ENCODE peak calls at places on chromosome 5, in four cellular contexts. A is NCI-H2029, E is Peyer's patch, V is left cardiac atrium. B is an unnamed sample.
A peak's percentile ranks its signal among the peaks of the same experiment; 100 is the strongest.

GRCh38 chr5:126031989-126032716 is 391.1 kb upstream of the GRAMD2B start:
- DNase-seq in E (no peak), V (peak; percentile 74), A (peak; percentile 77), B (peak; percentile 72)

GRCh38 chr5:55535199-55535905 is 588 bp upstream of the PLPP1 start:
- DNase-seq in E (no peak), V (no peak), A (no peak), B (no peak)

GRCh38 chr5:55634204-55634785 is 77.8 kb downstream of the SLC38A9 start:
- DNase-seq in V (no peak), E (no peak), A (no peak), B (no peak)

GRCh38 chr5:96896285-96896711 is 20.0 kb downstream of the ERAP2 start:
- DNase-seq in E (no peak), V (no peak), A (no peak), B (no peak)

GRCh38 chr5:5306696-5307095 is 115.8 kb upstream of the ICE1 start:
- DNase-seq in E (no peak), V (no peak), A (no peak), B (no peak)

GRCh38 chr5:15748266-15748665 is 248.3 kb downstream of the FBXL7 start:
- DNase-seq in V (no peak), A (no peak), E (no peak), B (no peak)

GRCh38 chr5:42944989-42945388 is 95.1 kb downstream of the ANXA2R start:
- DNase-seq in A (no peak), V (no peak), E (no peak), B (no peak)

GRCh38 chr5:124678478-124678877 is 68.0 kb downstream of the ZNF608 start:
- DNase-seq in V (no peak), E (no peak), A (no peak), B (no peak)

GRCh38 chr5:141135030-141135717 is at the start of gene PCDHB5:
- DNase-seq in E (no peak), A (no peak), V (no peak), B (no peak)

GRCh38 chr5:157271740-157272271 is 5.9 kb downstream of the CYFIP2 start:
- DNase-seq in A (peak; percentile 71), E (no peak), V (no peak), B (no peak)

GRCh38 chr5:179772355-179772754 is 21.4 kb upstream of the LTC4S start:
- DNase-seq in E (no peak), A (no peak), V (no peak), B (no peak)

GRCh38 chr5:159899067-159900049 is 16.9 kb upstream of the ADRA1B start:
- DNase-seq in V (no peak), E (no peak), A (no peak), B (no peak)

GRCh38 chr5:95842955-95843544 is 20.5 kb upstream of the GLRX start:
- DNase-seq in V (peak; percentile 65), E (no peak), A (peak; percentile 69), B (no peak)

GRCh38 chr5:9408964-9409363 is 136.9 kb downstream of the SEMA5A start:
- DNase-seq in A (no peak), V (no peak), E (no peak), B (no peak)

GRCh38 chr5:22250528-22250927 is 602.6 kb downstream of the CDH12 start:
- DNase-seq in A (no peak), E (no peak), V (no peak), B (no peak)

GRCh38 chr5:151070449-151070848 is 10.4 kb downstream of the TNIP1 start:
- DNase-seq in A (no peak), V (no peak), E (no peak), B (no peak)

GRCh38 chr5:148381906-148382305 is 1.9 kb upstream of the FBXO38 start:
- DNase-seq in V (no peak), E (no peak), A (no peak), B (no peak)

GRCh38 chr5:177403826-177404640 is 3.6 kb upstream of the PFN3 start:
- DNase-seq in A (peak; percentile 68), V (peak; percentile 91), E (peak; percentile 91), B (peak; percentile 34)

GRCh38 chr5:76303917-76304316 is 99.2 kb upstream of the IQGAP2 start:
- DNase-seq in E (peak; percentile 78), A (peak; percentile 75), V (no peak), B (peak; percentile 82)

GRCh38 chr5:136038635-136039034 is 9.8 kb downstream of the TGFBI start:
- DNase-seq in A (no peak), E (no peak), V (no peak), B (no peak)

GRCh38 chr5:93336330-93337110 is 244.5 kb downstream of the NR2F1-AS1 start:
- DNase-seq in E (no peak), A (no peak), V (no peak), B (no peak)

GRCh38 chr5:6107675-6108539 is 270.4 kb downstream of the MED10 start:
- DNase-seq in V (no peak), E (no peak), A (no peak), B (no peak)

GRCh38 chr5:158484968-158485367 is 614.7 kb downstream of the EBF1 start:
- DNase-seq in V (peak; percentile 28), E (no peak), A (no peak), B (no peak)

GRCh38 chr5:40554794-40555193 is 124.9 kb upstream of the PTGER4 start:
- DNase-seq in A (no peak), V (no peak), E (peak; percentile 53), B (no peak)

GRCh38 chr5:175516933-175517823 is 38.8 kb downstream of the SFXN1 start:
- DNase-seq in A (no peak), E (no peak), V (no peak), B (no peak)

GRCh38 chr5:77218263-77218662 is 7.8 kb downstream of the PDE8B start:
- DNase-seq in E (no peak), A (no peak), V (no peak), B (no peak)

GRCh38 chr5:93621340-93621872 is 38.4 kb downstream of the NR2F1 start:
- DNase-seq in A (peak; percentile 82), E (peak; percentile 80), V (peak; percentile 88), B (peak; percentile 66)

GRCh38 chr5:168364151-168364661 is 72.8 kb downstream of the WWC1 start:
- DNase-seq in V (no peak), E (no peak), A (no peak), B (no peak)

GRCh38 chr5:13359326-13359725 is 585.2 kb downstream of the DNAH5 start:
- DNase-seq in V (no peak), A (no peak), E (no peak), B (no peak)

GRCh38 chr5:160171656-160172055 is 52.4 kb upstream of the PWWP2A start:
- DNase-seq in V (no peak), E (no peak), A (no peak), B (no peak)

GRCh38 chr5:112555691-112556090 is 136.6 kb upstream of the EPB41L4A start:
- DNase-seq in A (no peak), V (no peak), E (no peak), B (no peak)

GRCh38 chr5:3301316-3301715 is 294.3 kb upstream of the IRX1 start:
- DNase-seq in A (no peak), E (no peak), V (no peak), B (no peak)

GRCh38 chr5:124790895-124791732 is 44.7 kb upstream of the ZNF608 start:
- DNase-seq in V (no peak), A (no peak), E (no peak), B (peak; percentile 16)

B was measured in DMS153.